ENCODE peak calls at places on chromosome 7, in nine cellular contexts. One of them, this sample, is unnamed.

GRCh38 chr7:50544992-50545391 is 20.2 kb downstream of the DDC start:
- DNase-seq in left ventricle myocardium inferior: no peak
- DNase-seq in naive thymus-derived CD4-positive, alpha-beta T cell: no peak
- DNase-seq in coronary artery: no peak
- DNase-seq in heart left ventricle: no peak
- DNase-seq in hepatocyte: no peak
- DNase-seq in endothelial cell of umbilical vein: no peak
- DNase-seq in pancreas: no peak
- DNase-seq in colonic mucosa: no peak
- DNase-seq in this sample: no peak

GRCh38 chr7:17056491-17057142 is 174.8 kb upstream of the AGR3 start:
- DNase-seq in left ventricle myocardium inferior: no peak
- DNase-seq in naive thymus-derived CD4-positive, alpha-beta T cell: no peak
- DNase-seq in coronary artery: no peak
- DNase-seq in heart left ventricle: no peak
- DNase-seq in hepatocyte: no peak
- DNase-seq in endothelial cell of umbilical vein: no peak
- DNase-seq in pancreas: no peak
- DNase-seq in colonic mucosa: no peak
- DNase-seq in this sample: no peak

GRCh38 chr7:121041516-121042148 is 53.1 kb downstream of the CPED1 start:
- DNase-seq in left ventricle myocardium inferior: no peak
- DNase-seq in naive thymus-derived CD4-positive, alpha-beta T cell: no peak
- DNase-seq in coronary artery: no peak
- DNase-seq in heart left ventricle: no peak
- DNase-seq in hepatocyte: no peak
- DNase-seq in endothelial cell of umbilical vein: peak; percentile 60
- DNase-seq in pancreas: no peak
- DNase-seq in colonic mucosa: no peak
- DNase-seq in this sample: no peak

GRCh38 chr7:157657741-157658740 is 321.2 kb downstream of the DNAJB6 start:
- DNase-seq in left ventricle myocardium inferior: no peak
- DNase-seq in naive thymus-derived CD4-positive, alpha-beta T cell: no peak
- DNase-seq in coronary artery: no peak
- DNase-seq in heart left ventricle: no peak
- DNase-seq in hepatocyte: no peak
- DNase-seq in endothelial cell of umbilical vein: no peak
- DNase-seq in pancreas: no peak
- DNase-seq in colonic mucosa: no peak
- DNase-seq in this sample: no peak

GRCh38 chr7:85125160-85125559 is 61.7 kb downstream of the SEMA3D start:
- DNase-seq in left ventricle myocardium inferior: no peak
- DNase-seq in naive thymus-derived CD4-positive, alpha-beta T cell: no peak
- DNase-seq in coronary artery: no peak
- DNase-seq in heart left ventricle: no peak
- DNase-seq in hepatocyte: no peak
- DNase-seq in endothelial cell of umbilical vein: no peak
- DNase-seq in pancreas: no peak
- DNase-seq in colonic mucosa: no peak
- DNase-seq in this sample: no peak

GRCh38 chr7:25894902-25895791 is 256.9 kb upstream of the NFE2L3 start:
- DNase-seq in left ventricle myocardium inferior: peak; percentile 63
- DNase-seq in naive thymus-derived CD4-positive, alpha-beta T cell: peak; percentile 53
- DNase-seq in coronary artery: no peak
- DNase-seq in heart left ventricle: peak; percentile 73
- DNase-seq in hepatocyte: peak; percentile 78
- DNase-seq in endothelial cell of umbilical vein: peak; percentile 32
- DNase-seq in pancreas: peak; percentile 75
- DNase-seq in colonic mucosa: peak; percentile 83
- DNase-seq in this sample: peak; percentile 5

GRCh38 chr7:110595694-110596093 is 495.2 kb upstream of the LRRN3 start:
- DNase-seq in left ventricle myocardium inferior: no peak
- DNase-seq in naive thymus-derived CD4-positive, alpha-beta T cell: peak; percentile 17
- DNase-seq in coronary artery: no peak
- DNase-seq in heart left ventricle: no peak
- DNase-seq in hepatocyte: no peak
- DNase-seq in endothelial cell of umbilical vein: no peak
- DNase-seq in pancreas: no peak
- DNase-seq in colonic mucosa: no peak
- DNase-seq in this sample: no peak

GRCh38 chr7:106190589-106191330 is 78.6 kb upstream of the SYPL1 start:
- DNase-seq in left ventricle myocardium inferior: no peak
- DNase-seq in naive thymus-derived CD4-positive, alpha-beta T cell: no peak
- DNase-seq in coronary artery: no peak
- DNase-seq in heart left ventricle: no peak
- DNase-seq in hepatocyte: no peak
- DNase-seq in endothelial cell of umbilical vein: peak; percentile 89
- DNase-seq in pancreas: no peak
- DNase-seq in colonic mucosa: no peak
- DNase-seq in this sample: no peak

GRCh38 chr7:102252373-102252982 is 34.2 kb upstream of the SH2B2 start:
- DNase-seq in left ventricle myocardium inferior: no peak
- DNase-seq in naive thymus-derived CD4-positive, alpha-beta T cell: no peak
- DNase-seq in coronary artery: no peak
- DNase-seq in heart left ventricle: no peak
- DNase-seq in hepatocyte: no peak
- DNase-seq in endothelial cell of umbilical vein: no peak
- DNase-seq in pancreas: no peak
- DNase-seq in colonic mucosa: no peak
- DNase-seq in this sample: no peak

GRCh38 chr7:103711413-103711812 is 265.4 kb upstream of the SLC26A5 start:
- DNase-seq in left ventricle myocardium inferior: no peak
- DNase-seq in naive thymus-derived CD4-positive, alpha-beta T cell: no peak
- DNase-seq in coronary artery: no peak
- DNase-seq in heart left ventricle: no peak
- DNase-seq in hepatocyte: no peak
- DNase-seq in endothelial cell of umbilical vein: peak; percentile 27
- DNase-seq in pancreas: no peak
- DNase-seq in colonic mucosa: no peak
- DNase-seq in this sample: no peak

GRCh38 chr7:144738708-144739314 is 97.0 kb downstream of the TPK1 start:
- DNase-seq in left ventricle myocardium inferior: no peak
- DNase-seq in naive thymus-derived CD4-positive, alpha-beta T cell: peak; percentile 35
- DNase-seq in coronary artery: no peak
- DNase-seq in heart left ventricle: no peak
- DNase-seq in hepatocyte: peak; percentile 43
- DNase-seq in endothelial cell of umbilical vein: peak; percentile 63
- DNase-seq in pancreas: no peak
- DNase-seq in colonic mucosa: no peak
- DNase-seq in this sample: no peak

GRCh38 chr7:92765725-92766124 is 70.6 kb downstream of the CDK6 start:
- DNase-seq in left ventricle myocardium inferior: no peak
- DNase-seq in naive thymus-derived CD4-positive, alpha-beta T cell: no peak
- DNase-seq in coronary artery: no peak
- DNase-seq in heart left ventricle: no peak
- DNase-seq in hepatocyte: peak; percentile 51
- DNase-seq in endothelial cell of umbilical vein: no peak
- DNase-seq in pancreas: no peak
- DNase-seq in colonic mucosa: no peak
- DNase-seq in this sample: no peak

GRCh38 chr7:128137096-128137655 is 103.9 kb upstream of the LEP start:
- DNase-seq in left ventricle myocardium inferior: no peak
- DNase-seq in naive thymus-derived CD4-positive, alpha-beta T cell: no peak
- DNase-seq in coronary artery: peak; percentile 52
- DNase-seq in heart left ventricle: no peak
- DNase-seq in hepatocyte: peak; percentile 81
- DNase-seq in endothelial cell of umbilical vein: peak; percentile 35
- DNase-seq in pancreas: no peak
- DNase-seq in colonic mucosa: no peak
- DNase-seq in this sample: no peak

GRCh38 chr7:78530351-78530750 is 731.8 kb downstream of the PHTF2 start:
- DNase-seq in left ventricle myocardium inferior: no peak
- DNase-seq in naive thymus-derived CD4-positive, alpha-beta T cell: no peak
- DNase-seq in coronary artery: no peak
- DNase-seq in heart left ventricle: no peak
- DNase-seq in hepatocyte: no peak
- DNase-seq in endothelial cell of umbilical vein: peak; percentile 7
- DNase-seq in pancreas: no peak
- DNase-seq in colonic mucosa: no peak
- DNase-seq in this sample: no peak

GRCh38 chr7:20193242-20193777 is 23.9 kb downstream of the MACC1 start:
- DNase-seq in left ventricle myocardium inferior: no peak
- DNase-seq in naive thymus-derived CD4-positive, alpha-beta T cell: no peak
- DNase-seq in coronary artery: no peak
- DNase-seq in heart left ventricle: no peak
- DNase-seq in hepatocyte: no peak
- DNase-seq in endothelial cell of umbilical vein: peak; percentile 54
- DNase-seq in pancreas: no peak
- DNase-seq in colonic mucosa: no peak
- DNase-seq in this sample: no peak

GRCh38 chr7:99029481-99030144 is 114.3 kb downstream of the SMURF1 start:
- DNase-seq in left ventricle myocardium inferior: no peak
- DNase-seq in naive thymus-derived CD4-positive, alpha-beta T cell: no peak
- DNase-seq in coronary artery: no peak
- DNase-seq in heart left ventricle: no peak
- DNase-seq in hepatocyte: no peak
- DNase-seq in endothelial cell of umbilical vein: peak; percentile 79
- DNase-seq in pancreas: no peak
- DNase-seq in colonic mucosa: no peak
- DNase-seq in this sample: no peak

DNA sequence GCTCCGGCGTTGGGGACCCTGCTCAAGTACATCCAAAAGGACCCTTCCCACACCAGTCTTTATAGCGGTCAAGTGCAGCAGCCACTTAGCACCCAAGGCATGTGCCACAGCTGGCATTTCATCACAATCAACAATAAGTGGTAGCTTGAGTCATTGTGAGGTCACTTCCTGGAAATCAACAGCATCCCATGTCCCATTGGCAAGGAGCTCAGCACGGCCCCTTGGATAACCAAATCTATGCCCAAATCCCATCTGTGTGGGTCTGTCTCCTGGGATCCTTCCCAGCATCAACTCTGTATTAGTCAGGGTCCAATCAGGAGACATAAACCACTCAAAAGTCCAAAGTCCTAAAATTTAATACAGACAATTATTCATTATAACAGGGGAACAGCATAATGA is 27.1 kb downstream of the MDH2 start:
- DNase-seq in left ventricle myocardium inferior: no peak
- DNase-seq in naive thymus-derived CD4-positive, alpha-beta T cell: no peak
- DNase-seq in coronary artery: no peak
- DNase-seq in heart left ventricle: no peak
- DNase-seq in hepatocyte: no peak
- DNase-seq in endothelial cell of umbilical vein: peak; percentile 8
- DNase-seq in pancreas: no peak
- DNase-seq in colonic mucosa: no peak
- DNase-seq in this sample: no peak
- H3K27ac ChIP-seq in left ventricle myocardium inferior: no peak overlapping the region
- H3K27ac ChIP-seq in naive thymus-derived CD4-positive, alpha-beta T cell: no peak overlapping the region
- H3K27ac ChIP-seq in coronary artery: no peak overlapping the region
- H3K27ac ChIP-seq in heart left ventricle: no peak overlapping the region
- H3K27ac ChIP-seq in hepatocyte: no peak overlapping the region
- H3K27ac ChIP-seq in endothelial cell of umbilical vein: peak overlapping the region; percentile 30
- H3K27ac ChIP-seq in pancreas: no peak overlapping the region
- H3K27ac ChIP-seq in colonic mucosa: no peak overlapping the region
- H3K27ac ChIP-seq in this sample: no peak overlapping the region

GRCh38 chr7:155921804-155922506 is 109.7 kb upstream of the SHH start:
- DNase-seq in left ventricle myocardium inferior: no peak
- DNase-seq in naive thymus-derived CD4-positive, alpha-beta T cell: no peak
- DNase-seq in coronary artery: no peak
- DNase-seq in heart left ventricle: no peak
- DNase-seq in hepatocyte: peak; percentile 82
- DNase-seq in endothelial cell of umbilical vein: no peak
- DNase-seq in pancreas: peak; percentile 60
- DNase-seq in colonic mucosa: peak; percentile 79
- DNase-seq in this sample: no peak
- H3K27ac ChIP-seq in left ventricle myocardium inferior: no peak overlapping the region
- H3K27ac ChIP-seq in naive thymus-derived CD4-positive, alpha-beta T cell: no peak overlapping the region
- H3K27ac ChIP-seq in coronary artery: no peak overlapping the region
- H3K27ac ChIP-seq in heart left ventricle: no peak overlapping the region
- H3K27ac ChIP-seq in hepatocyte: peak overlapping the region; percentile 93
- H3K27ac ChIP-seq in endothelial cell of umbilical vein: no peak overlapping the region
- H3K27ac ChIP-seq in pancreas: peak overlapping the region; percentile 70
- H3K27ac ChIP-seq in colonic mucosa: no peak overlapping the region
- H3K27ac ChIP-seq in this sample: no peak overlapping the region

DNA sequence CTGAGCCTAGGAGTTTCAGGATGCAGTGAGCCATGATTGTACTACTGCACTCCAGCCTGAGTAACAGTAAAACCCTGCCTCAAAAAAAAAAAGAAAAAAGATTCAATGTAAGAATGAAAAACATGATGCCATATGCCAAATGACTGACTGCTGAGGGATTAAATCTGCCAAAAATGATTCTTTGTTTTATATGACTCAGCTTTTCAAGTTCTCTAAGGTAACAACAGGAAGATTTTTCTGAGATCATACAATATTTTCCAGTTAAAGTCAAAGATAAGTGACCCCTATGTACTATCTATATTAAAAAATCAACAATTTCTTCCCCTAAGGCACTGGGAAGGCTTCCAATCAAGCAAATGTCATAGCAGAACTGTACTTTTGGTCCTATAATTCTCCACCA is 271.2 kb upstream of the IMMP2L start:
- DNase-seq in left ventricle myocardium inferior: no peak
- DNase-seq in naive thymus-derived CD4-positive, alpha-beta T cell: no peak
- DNase-seq in coronary artery: no peak
- DNase-seq in heart left ventricle: no peak
- DNase-seq in hepatocyte: no peak
- DNase-seq in endothelial cell of umbilical vein: peak; percentile 92
- DNase-seq in pancreas: no peak
- DNase-seq in colonic mucosa: no peak
- DNase-seq in this sample: no peak
- H3K27ac ChIP-seq in left ventricle myocardium inferior: no peak overlapping the region
- H3K27ac ChIP-seq in naive thymus-derived CD4-positive, alpha-beta T cell: no peak overlapping the region
- H3K27ac ChIP-seq in coronary artery: no peak overlapping the region
- H3K27ac ChIP-seq in heart left ventricle: no peak overlapping the region
- H3K27ac ChIP-seq in hepatocyte: no peak overlapping the region
- H3K27ac ChIP-seq in endothelial cell of umbilical vein: peak overlapping the region; percentile 73
- H3K27ac ChIP-seq in pancreas: no peak overlapping the region
- H3K27ac ChIP-seq in colonic mucosa: no peak overlapping the region
- H3K27ac ChIP-seq in this sample: no peak overlapping the region

DNA sequence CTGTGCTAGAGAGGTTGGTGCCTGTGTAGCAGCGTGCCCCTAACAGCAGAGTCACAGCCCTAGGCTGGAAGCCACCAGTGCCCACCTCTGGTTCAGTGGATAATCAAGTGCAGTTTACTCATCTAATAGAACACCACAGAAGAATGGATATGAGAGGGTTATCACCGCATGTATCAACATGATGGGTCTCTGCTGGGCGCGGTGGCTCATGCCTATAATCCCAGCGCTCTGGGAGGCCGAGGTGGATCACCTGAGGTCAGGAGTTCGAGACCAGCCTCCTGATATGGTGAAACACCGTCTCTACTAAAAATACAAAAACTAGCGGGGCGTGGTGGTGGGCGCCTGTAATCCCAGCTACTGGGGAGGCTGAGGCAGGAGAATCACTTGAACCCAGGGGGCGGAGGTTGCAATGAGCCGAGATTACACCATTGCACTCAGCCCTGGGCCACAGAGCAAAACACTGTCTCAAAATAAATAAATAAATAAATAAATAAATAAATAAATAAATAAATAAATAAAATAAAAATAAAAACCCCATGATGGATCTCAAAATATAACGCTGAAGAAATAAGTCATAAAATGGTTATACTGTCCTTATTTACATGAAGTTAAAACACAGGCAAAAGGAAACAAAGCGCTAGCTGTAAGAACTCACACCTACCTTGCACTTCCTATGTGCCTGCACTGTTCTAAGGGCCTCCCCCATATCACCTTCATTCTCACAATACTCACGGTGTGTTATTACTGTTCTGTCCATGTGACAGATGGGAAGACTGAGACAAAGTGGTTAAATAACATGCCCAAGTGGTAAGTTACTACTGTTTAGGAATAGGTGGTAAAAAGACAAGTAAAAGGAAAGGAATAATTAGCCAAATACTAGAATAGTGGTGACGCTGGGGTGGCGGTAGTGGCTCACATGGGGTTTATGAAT is 70.9 kb downstream of the AMZ1 start:
- DNase-seq in left ventricle myocardium inferior: no peak
- DNase-seq in naive thymus-derived CD4-positive, alpha-beta T cell: no peak
- DNase-seq in coronary artery: no peak
- DNase-seq in heart left ventricle: no peak
- DNase-seq in hepatocyte: no peak
- DNase-seq in endothelial cell of umbilical vein: no peak
- DNase-seq in pancreas: no peak
- DNase-seq in colonic mucosa: no peak
- DNase-seq in this sample: no peak
- H3K27ac ChIP-seq in left ventricle myocardium inferior: peak overlapping the region; percentile 96
- H3K27ac ChIP-seq in naive thymus-derived CD4-positive, alpha-beta T cell: no peak overlapping the region
- H3K27ac ChIP-seq in coronary artery: peak overlapping the region; percentile 95
- H3K27ac ChIP-seq in heart left ventricle: peak overlapping the region; percentile 40
- H3K27ac ChIP-seq in hepatocyte: peak overlapping the region; percentile 87
- H3K27ac ChIP-seq in endothelial cell of umbilical vein: peak overlapping the region; percentile 81
- H3K27ac ChIP-seq in pancreas: no peak overlapping the region
- H3K27ac ChIP-seq in colonic mucosa: peak overlapping the region; percentile 83
- H3K27ac ChIP-seq in this sample: peak overlapping the region; percentile 33

This sample was measured in substantia nigra.